ENCODE peak calls at places on chromosomes 1 and 21, in seven cellular contexts. C, F, A, Q, D, M and S are unnamed samples.

GRCh38 chr1:90831910-90832309 is 114.8 kb upstream of the BARHL2 start:
- DNase-seq in C (no peak), F (no peak), A (no peak), Q (no peak), D (no peak), M (no peak), S (no peak)

GRCh38 chr1:211337430-211338227 is 11.0 kb downstream of the TRAF5 start:
- DNase-seq in C (no peak), F (no peak), A (no peak), Q (no peak), D (no peak), M (no peak), S (no peak)

GRCh38 chr21:26800455-26801454 is 44.5 kb downstream of the ADAMTS1 start:
- DNase-seq in C (no peak), F (no peak), A (no peak), Q (no peak), D (no peak), M (no peak), S (no peak)

GRCh38 chr1:178633068-178633467 is 92.0 kb upstream of the RALGPS2 start:
- DNase-seq in C (no peak), F (no peak), A (no peak), Q (no peak), D (no peak), M (peak), S (no peak)

GRCh38 chr1:13725714-13726175 is 25.8 kb downstream of the PRDM2 start:
- DNase-seq in C (no peak), F (peak), A (no peak), Q (no peak), D (peak), M (no peak), S (no peak)

GRCh38 chr1:53172751-53173498 is 23.7 kb upstream of the CPT2 start:
- DNase-seq in C (no peak), F (peak), A (peak), Q (no peak), D (no peak), M (peak), S (no peak)

GRCh38 chr21:38219049-38219628 is 37.7 kb upstream of the KCNJ15 start:
- DNase-seq in C (peak), F (peak), A (peak), Q (peak), D (peak), M (peak), S (no peak)

GRCh38 chr1:65728504-65728903 is 64.2 kb upstream of the PDE4B start:
- DNase-seq in C (no peak), F (no peak), A (no peak), Q (no peak), D (no peak), M (no peak), S (no peak)

GRCh38 chr1:221937155-221937953 is 195.5 kb upstream of the DUSP10 start:
- DNase-seq in C (no peak), F (no peak), A (no peak), Q (no peak), D (no peak), M (no peak), S (no peak)

GRCh38 chr1:200317236-200317635 is 92.6 kb downstream of the ZNF281 start:
- DNase-seq in C (no peak), F (no peak), A (no peak), Q (no peak), D (no peak), M (peak), S (no peak)